ENCODE peak calls at places on chromosomes 13 and 19, in five cellular contexts. One of them, this sample, is unnamed.

GRCh38 chr13:36428083-36428482 is 4.2 kb upstream of the CCNA1 start:
- DNase-seq in upper lobe of right lung: no peak
- DNase-seq in astrocyte of the spinal cord: no peak
- DNase-seq in body of pancreas: no peak
- DNase-seq in choroid plexus epithelial cell: peak
- DNase-seq in this sample: no peak

GRCh38 chr13:25330541-25330940 is 29.1 kb downstream of the NUP58 start:
- DNase-seq in body of pancreas: no peak
- DNase-seq in astrocyte of the spinal cord: no peak
- DNase-seq in upper lobe of right lung: no peak
- DNase-seq in choroid plexus epithelial cell: peak
- DNase-seq in this sample: no peak

GRCh38 chr19:38224014-38224862 is at the start of gene DPF1:
- DNase-seq in body of pancreas: peak
- DNase-seq in upper lobe of right lung: no peak
- DNase-seq in astrocyte of the spinal cord: peak
- DNase-seq in choroid plexus epithelial cell: peak
- DNase-seq in this sample: no peak

GRCh38 chr13:40193290-40194203 is 472.9 kb downstream of the FOXO1 start:
- DNase-seq in body of pancreas: no peak
- DNase-seq in astrocyte of the spinal cord: no peak
- DNase-seq in upper lobe of right lung: no peak
- DNase-seq in choroid plexus epithelial cell: no peak
- DNase-seq in this sample: no peak

GRCh38 chr13:92197669-92198068 is 799.2 kb downstream of the GPC5 start:
- DNase-seq in upper lobe of right lung: no peak
- DNase-seq in astrocyte of the spinal cord: peak
- DNase-seq in choroid plexus epithelial cell: no peak
- DNase-seq in body of pancreas: no peak
- DNase-seq in this sample: no peak

GRCh38 chr19:50377051-50377441 is 789 bp downstream of the NR1H2 start:
- DNase-seq in body of pancreas: peak
- DNase-seq in choroid plexus epithelial cell: peak
- DNase-seq in upper lobe of right lung: peak
- DNase-seq in astrocyte of the spinal cord: no peak
- DNase-seq in this sample: no peak

GRCh38 chr13:75217949-75218348 is 264.0 kb downstream of the TBC1D4 start:
- DNase-seq in upper lobe of right lung: no peak
- DNase-seq in choroid plexus epithelial cell: peak
- DNase-seq in astrocyte of the spinal cord: peak
- DNase-seq in body of pancreas: no peak
- DNase-seq in this sample: no peak

GRCh38 chr19:35140207-35140897 is 1.7 kb downstream of the FXYD1 start:
- DNase-seq in body of pancreas: no peak
- DNase-seq in astrocyte of the spinal cord: no peak
- DNase-seq in upper lobe of right lung: no peak
- DNase-seq in choroid plexus epithelial cell: no peak
- DNase-seq in this sample: no peak

GRCh38 chr19:38617764-38618589 is at the start of gene MAP4K1:
- DNase-seq in astrocyte of the spinal cord: no peak
- DNase-seq in body of pancreas: peak
- DNase-seq in upper lobe of right lung: peak
- DNase-seq in choroid plexus epithelial cell: no peak
- DNase-seq in this sample: no peak

GRCh38 chr19:47111081-47111589 is 2.4 kb downstream of the ZC3H4 start:
- DNase-seq in body of pancreas: peak
- DNase-seq in choroid plexus epithelial cell: peak
- DNase-seq in upper lobe of right lung: peak
- DNase-seq in astrocyte of the spinal cord: no peak
- DNase-seq in this sample: no peak

GRCh38 chr13:32829269-32829668 is 187.0 kb upstream of the KL start:
- DNase-seq in upper lobe of right lung: no peak
- DNase-seq in choroid plexus epithelial cell: peak
- DNase-seq in body of pancreas: no peak
- DNase-seq in astrocyte of the spinal cord: no peak
- DNase-seq in this sample: no peak

GRCh38 chr19:52638601-52639000 is 446 bp upstream of the ZNF83 start:
- DNase-seq in choroid plexus epithelial cell: no peak
- DNase-seq in upper lobe of right lung: no peak
- DNase-seq in astrocyte of the spinal cord: no peak
- DNase-seq in body of pancreas: peak
- DNase-seq in this sample: no peak

GRCh38 chr19:16600824-16601223 is 27.2 kb downstream of the MED26 start:
- DNase-seq in choroid plexus epithelial cell: no peak
- DNase-seq in astrocyte of the spinal cord: no peak
- DNase-seq in upper lobe of right lung: no peak
- DNase-seq in body of pancreas: no peak
- DNase-seq in this sample: no peak

GRCh38 chr13:48859168-48860105 is 116.3 kb upstream of the FNDC3A start:
- DNase-seq in choroid plexus epithelial cell: no peak
- DNase-seq in upper lobe of right lung: no peak
- DNase-seq in astrocyte of the spinal cord: no peak
- DNase-seq in body of pancreas: no peak
- DNase-seq in this sample: no peak

GRCh38 chr13:77002590-77003190 is 10.8 kb downstream of the CLN5 start:
- DNase-seq in choroid plexus epithelial cell: peak
- DNase-seq in body of pancreas: no peak
- DNase-seq in astrocyte of the spinal cord: peak
- DNase-seq in upper lobe of right lung: no peak
- DNase-seq in this sample: no peak

GRCh38 chr19:29680447-29680846 is 15.2 kb downstream of the PLEKHF1 start:
- DNase-seq in choroid plexus epithelial cell: no peak
- DNase-seq in body of pancreas: no peak
- DNase-seq in upper lobe of right lung: peak
- DNase-seq in astrocyte of the spinal cord: no peak
- DNase-seq in this sample: no peak

GRCh38 chr19:47157455-47158321 is 27.1 kb downstream of the SAE1 start:
- DNase-seq in choroid plexus epithelial cell: peak
- DNase-seq in upper lobe of right lung: no peak
- DNase-seq in body of pancreas: peak
- DNase-seq in astrocyte of the spinal cord: peak
- DNase-seq in this sample: no peak

GRCh38 chr19:35178701-35179100 is 24.2 kb downstream of the FXYD5 start:
- DNase-seq in astrocyte of the spinal cord: no peak
- DNase-seq in choroid plexus epithelial cell: peak
- DNase-seq in upper lobe of right lung: peak
- DNase-seq in body of pancreas: no peak
- DNase-seq in this sample: no peak

GRCh38 chr19:5828661-5829566 is 10.6 kb downstream of the FUT6 start:
- DNase-seq in choroid plexus epithelial cell: peak
- DNase-seq in upper lobe of right lung: no peak
- DNase-seq in body of pancreas: peak
- DNase-seq in astrocyte of the spinal cord: no peak
- DNase-seq in this sample: no peak

GRCh38 chr19:36266375-36266961 is 51.6 kb downstream of the ZNF146 start:
- DNase-seq in astrocyte of the spinal cord: no peak
- DNase-seq in upper lobe of right lung: no peak
- DNase-seq in body of pancreas: peak
- DNase-seq in choroid plexus epithelial cell: no peak
- DNase-seq in this sample: no peak

GRCh38 chr13:98274921-98275487 is 97.9 kb upstream of the RNF113B start:
- DNase-seq in body of pancreas: no peak
- DNase-seq in astrocyte of the spinal cord: no peak
- DNase-seq in choroid plexus epithelial cell: peak
- DNase-seq in upper lobe of right lung: no peak
- DNase-seq in this sample: no peak

GRCh38 chr19:19628499-19629134 is 597 bp upstream of the LPAR2 start:
- DNase-seq in choroid plexus epithelial cell: peak
- DNase-seq in body of pancreas: peak
- DNase-seq in astrocyte of the spinal cord: peak
- DNase-seq in upper lobe of right lung: peak
- DNase-seq in this sample: no peak
- H3K4me3 ChIP-seq in choroid plexus epithelial cell: peak
- H3K4me3 ChIP-seq in body of pancreas: peak
- H3K4me3 ChIP-seq in astrocyte of the spinal cord: peak
- H3K4me3 ChIP-seq in upper lobe of right lung: peak
- H3K4me3 ChIP-seq in this sample: peak

GRCh38 chr19:1252818-1253513 is 4.6 kb downstream of the MIDN start:
- DNase-seq in body of pancreas: peak
- DNase-seq in upper lobe of right lung: peak
- DNase-seq in astrocyte of the spinal cord: peak
- DNase-seq in choroid plexus epithelial cell: peak
- DNase-seq in this sample: no peak
- TF ChIP-seq CTCF in body of pancreas: no peak
- TF ChIP-seq CTCF in upper lobe of right lung: no peak
- TF ChIP-seq CTCF in astrocyte of the spinal cord: peak
- TF ChIP-seq CTCF in choroid plexus epithelial cell: no peak
- TF ChIP-seq CTCF in this sample: no peak

GRCh38 chr19:3698386-3698950 is 1.8 kb downstream of the PIP5K1C start:
- DNase-seq in choroid plexus epithelial cell: peak
- DNase-seq in body of pancreas: no peak
- DNase-seq in astrocyte of the spinal cord: no peak
- DNase-seq in upper lobe of right lung: no peak
- DNase-seq in this sample: no peak
- H3K4me3 ChIP-seq in choroid plexus epithelial cell: peak
- H3K4me3 ChIP-seq in body of pancreas: no peak
- H3K4me3 ChIP-seq in astrocyte of the spinal cord: no peak
- H3K4me3 ChIP-seq in upper lobe of right lung: no peak
- H3K4me3 ChIP-seq in this sample: no peak

DNA sequence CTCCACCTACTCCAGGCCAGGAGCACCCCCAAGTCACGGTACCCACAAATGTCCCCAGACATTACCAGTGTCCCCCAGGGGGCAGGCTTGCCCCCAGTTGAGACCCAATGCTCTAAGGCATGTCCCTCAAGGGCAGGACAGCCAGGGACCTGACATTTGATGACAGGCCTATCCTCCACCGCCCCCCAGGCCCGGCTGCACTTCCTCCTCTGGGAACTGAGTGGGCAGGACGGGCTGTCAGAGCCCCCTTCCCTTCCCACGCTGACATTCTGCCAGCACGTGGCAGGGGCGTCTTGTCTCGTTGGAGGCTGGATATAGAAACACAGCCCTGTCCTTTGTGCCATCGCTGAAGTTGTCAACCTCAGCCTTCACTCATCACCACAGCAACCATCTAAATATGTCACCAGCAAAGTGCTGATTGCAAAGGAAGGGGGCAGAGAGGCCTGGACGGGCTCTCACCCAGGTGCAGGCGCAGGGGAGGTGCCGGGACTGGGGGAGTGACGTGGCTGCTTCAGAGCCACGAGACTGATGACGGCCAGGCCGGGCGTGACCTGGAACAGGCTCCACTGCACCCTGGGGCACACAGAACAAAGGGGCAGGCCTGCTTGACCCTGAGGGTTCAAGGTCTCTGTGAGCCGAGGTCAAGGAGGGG is 38.4 kb downstream of the GNG7 start:
- DNase-seq in upper lobe of right lung: no peak
- DNase-seq in astrocyte of the spinal cord: no peak
- DNase-seq in body of pancreas: peak
- DNase-seq in choroid plexus epithelial cell: no peak
- DNase-seq in this sample: no peak
- TF ChIP-seq CTCF in upper lobe of right lung: no peak
- TF ChIP-seq CTCF in astrocyte of the spinal cord: no peak
- TF ChIP-seq CTCF in body of pancreas: no peak
- TF ChIP-seq CTCF in choroid plexus epithelial cell: peak
- TF ChIP-seq CTCF in this sample: no peak

GRCh38 chr13:35144496-35144895 is 202.4 kb downstream of the NBEA start:
- DNase-seq in astrocyte of the spinal cord: no peak
- DNase-seq in upper lobe of right lung: no peak
- DNase-seq in body of pancreas: no peak
- DNase-seq in choroid plexus epithelial cell: no peak
- DNase-seq in this sample: no peak
- H3K4me3 ChIP-seq in astrocyte of the spinal cord: no peak
- H3K4me3 ChIP-seq in upper lobe of right lung: no peak
- H3K4me3 ChIP-seq in body of pancreas: no peak
- H3K4me3 ChIP-seq in choroid plexus epithelial cell: no peak
- H3K4me3 ChIP-seq in this sample: no peak

GRCh38 chr19:4431808-4432674 is 25.6 kb downstream of the UBXN6 start:
- DNase-seq in astrocyte of the spinal cord: no peak
- DNase-seq in upper lobe of right lung: peak
- DNase-seq in body of pancreas: no peak
- DNase-seq in choroid plexus epithelial cell: no peak
- DNase-seq in this sample: no peak
- TF ChIP-seq CTCF in astrocyte of the spinal cord: no peak
- TF ChIP-seq CTCF in upper lobe of right lung: no peak
- TF ChIP-seq CTCF in body of pancreas: no peak
- TF ChIP-seq CTCF in choroid plexus epithelial cell: no peak
- TF ChIP-seq CTCF in this sample: no peak

GRCh38 chr13:113387396-113387795 is 23.5 kb upstream of the GRTP1 start:
- DNase-seq in body of pancreas: no peak
- DNase-seq in choroid plexus epithelial cell: no peak
- DNase-seq in astrocyte of the spinal cord: no peak
- DNase-seq in upper lobe of right lung: no peak
- DNase-seq in this sample: no peak

GRCh38 chr13:113393572-113394503 is 29.9 kb upstream of the GRTP1 start:
- DNase-seq in astrocyte of the spinal cord: peak
- DNase-seq in choroid plexus epithelial cell: peak
- DNase-seq in upper lobe of right lung: peak
- DNase-seq in body of pancreas: peak
- DNase-seq in this sample: no peak

GRCh38 chr13:113390874-113391497 is 27.1 kb upstream of the GRTP1 start:
- DNase-seq in choroid plexus epithelial cell: no peak
- DNase-seq in upper lobe of right lung: peak
- DNase-seq in astrocyte of the spinal cord: no peak
- DNase-seq in body of pancreas: no peak
- DNase-seq in this sample: no peak

GRCh38 chr13:113397606-113398425 is 33.9 kb upstream of the GRTP1 start:
- DNase-seq in astrocyte of the spinal cord: no peak
- DNase-seq in upper lobe of right lung: peak
- DNase-seq in choroid plexus epithelial cell: no peak
- DNase-seq in body of pancreas: no peak
- DNase-seq in this sample: no peak

GRCh38 chr13:113393226-113393571 is 29.3 kb upstream of the GRTP1 start:
- DNase-seq in astrocyte of the spinal cord: no peak
- DNase-seq in upper lobe of right lung: peak
- DNase-seq in body of pancreas: no peak
- DNase-seq in choroid plexus epithelial cell: no peak
- DNase-seq in this sample: no peak
- H3K4me3 ChIP-seq in astrocyte of the spinal cord: peak
- H3K4me3 ChIP-seq in upper lobe of right lung: peak
- H3K4me3 ChIP-seq in body of pancreas: no peak
- H3K4me3 ChIP-seq in choroid plexus epithelial cell: peak
- H3K4me3 ChIP-seq in this sample: peak

GRCh38 chr13:21020176-21020575 is 41.2 kb downstream of the LATS2 start:
- DNase-seq in upper lobe of right lung: no peak
- DNase-seq in body of pancreas: no peak
- DNase-seq in astrocyte of the spinal cord: no peak
- DNase-seq in choroid plexus epithelial cell: no peak
- DNase-seq in this sample: no peak

GRCh38 chr13:21022056-21022693 is 39.2 kb downstream of the LATS2 start:
- DNase-seq in body of pancreas: no peak
- DNase-seq in choroid plexus epithelial cell: no peak
- DNase-seq in upper lobe of right lung: no peak
- DNase-seq in astrocyte of the spinal cord: no peak
- DNase-seq in this sample: no peak

GRCh38 chr13:21020581-21020980 is 40.8 kb downstream of the LATS2 start:
- DNase-seq in upper lobe of right lung: peak
- DNase-seq in astrocyte of the spinal cord: no peak
- DNase-seq in choroid plexus epithelial cell: no peak
- DNase-seq in body of pancreas: no peak
- DNase-seq in this sample: no peak

GRCh38 chr13:21025539-21025938 is 35.8 kb downstream of the LATS2 start:
- DNase-seq in astrocyte of the spinal cord: no peak
- DNase-seq in upper lobe of right lung: no peak
- DNase-seq in body of pancreas: no peak
- DNase-seq in choroid plexus epithelial cell: no peak
- DNase-seq in this sample: no peak

GRCh38 chr13:21022694-21023325 is 38.6 kb downstream of the LATS2 start:
- DNase-seq in choroid plexus epithelial cell: no peak
- DNase-seq in upper lobe of right lung: no peak
- DNase-seq in body of pancreas: no peak
- DNase-seq in astrocyte of the spinal cord: no peak
- DNase-seq in this sample: no peak
- TF ChIP-seq CTCF in choroid plexus epithelial cell: no peak
- TF ChIP-seq CTCF in upper lobe of right lung: peak
- TF ChIP-seq CTCF in body of pancreas: no peak
- TF ChIP-seq CTCF in astrocyte of the spinal cord: no peak
- TF ChIP-seq CTCF in this sample: no peak